ENCODE peak calls at places on chromosomes 3 and 15, in ten cellular contexts. T is pancreas; H is AG04450; W is CD8-positive, alpha-beta memory T cell; F is IMR-90; E is PC-3; Q is right cardiac atrium; L is heart right ventricle; Z is ovary; O is SJSA1. M is an unnamed sample.
A peak's percentile ranks its signal among the peaks of the same experiment; 100 is the strongest.

GRCh38 chr15:80015156-80015555 is 44.2 kb upstream of the BCL2A1 start:
- DNase-seq in T (no peak), H (no peak), W (no peak), F (no peak), E (no peak), Q (no peak), L (no peak), Z (no peak), O (no peak), M (no peak)

GRCh38 chr15:40397688-40398412 is 7.7 kb upstream of the IVD start:
- DNase-seq in T (no peak), H (no peak), W (no peak), F (no peak), E (no peak), Q (no peak), L (no peak), Z (no peak), O (no peak), M (no peak)

GRCh38 chr15:74130089-74130848 is at the start of gene ISLR2:
- DNase-seq in T (no peak), H (no peak), W (no peak), F (no peak), E (no peak), Q (no peak), L (no peak), Z (no peak), O (no peak), M (no peak)

GRCh38 chr15:86077070-86077469 is 2.6 kb upstream of the AGBL1 start:
- DNase-seq in T (no peak), H (no peak), W (no peak), F (no peak), E (no peak), Q (no peak), L (no peak), Z (no peak), O (no peak), M (no peak)

GRCh38 chr3:34056951-34057390 is 258.5 kb downstream of the PDCD6IP start:
- DNase-seq in T (no peak), H (no peak), W (no peak), F (peak; percentile 49), E (no peak), Q (no peak), L (no peak), Z (no peak), O (no peak), M (no peak)

GRCh38 chr3:144104146-144104545 is 132.5 kb downstream of the DIPK2A start:
- DNase-seq in T (no peak), H (no peak), W (no peak), F (no peak), E (no peak), Q (no peak), L (no peak), Z (no peak), O (no peak), M (no peak)

GRCh38 chr15:33098082-33099058 is 96.1 kb downstream of the FMN1 start:
- DNase-seq in T (no peak), H (no peak), W (no peak), F (peak; percentile 91), E (peak; percentile 95), Q (no peak), L (no peak), Z (no peak), O (peak; percentile 72), M (no peak)

GRCh38 chr3:177733936-177734335 is 536.7 kb upstream of the TBL1XR1 start:
- DNase-seq in T (no peak), H (no peak), W (no peak), F (no peak), E (no peak), Q (no peak), L (no peak), Z (no peak), O (no peak), M (no peak)

GRCh38 chr3:11982341-11982948 is 21.7 kb upstream of the SYN2 start:
- DNase-seq in T (no peak), H (no peak), W (no peak), F (no peak), E (no peak), Q (no peak), L (no peak), Z (no peak), O (no peak), M (no peak)

GRCh38 chr15:67859331-67859946 is 19.6 kb upstream of the RNU6-1 start:
- DNase-seq in T (peak; percentile 9), H (no peak), W (no peak), F (no peak), E (peak; percentile 20), Q (no peak), L (no peak), Z (no peak), O (no peak), M (no peak)

GRCh38 chr3:82641701-82642100 is 880.3 kb upstream of the GBE1 start:
- DNase-seq in T (no peak), H (no peak), W (no peak), F (no peak), E (peak; percentile 53), Q (no peak), L (no peak), Z (no peak), O (no peak), M (no peak)

GRCh38 chr3:109339186-109339585 is 1.8 kb upstream of the DPPA4 start:
- DNase-seq in T (no peak), H (no peak), W (no peak), F (no peak), E (no peak), Q (no peak), L (no peak), Z (no peak), O (no peak), M (no peak)

GRCh38 chr15:40594429-40594836 is 384 bp downstream of the KNL1 start:
- DNase-seq in T (peak; percentile 39), H (no peak), W (no peak), F (peak; percentile 16), E (peak; percentile 54), Q (peak; percentile 50), L (peak; percentile 51), Z (no peak), O (peak; percentile 77), M (peak; percentile 73)

GRCh38 chr15:91152896-91153581 is 53.0 kb downstream of the SV2B start:
- DNase-seq in T (no peak), H (no peak), W (no peak), F (no peak), E (no peak), Q (no peak), L (no peak), Z (no peak), O (no peak), M (no peak)

GRCh38 chr3:3177861-3178497 is 1.5 kb downstream of the CRBN start:
- DNase-seq in T (no peak), H (no peak), W (no peak), F (peak; percentile 12), E (peak; percentile 35), Q (no peak), L (no peak), Z (no peak), O (no peak), M (no peak)

GRCh38 chr3:31004025-31004678 is 109.7 kb upstream of the GADL1 start:
- DNase-seq in T (no peak), H (peak; percentile 72), W (no peak), F (peak; percentile 88), E (peak; percentile 52), Q (no peak), L (no peak), Z (no peak), O (peak; percentile 87), M (no peak)

GRCh38 chr3:83435173-83435572 is 1523.6 kb upstream of the CADM2 start:
- DNase-seq in T (no peak), H (no peak), W (no peak), F (no peak), E (no peak), Q (no peak), L (no peak), Z (no peak), O (no peak), M (no peak)

GRCh38 chr3:142276780-142277179 is 51.4 kb upstream of the GK5 start:
- DNase-seq in T (no peak), H (no peak), W (no peak), F (peak; percentile 67), E (no peak), Q (peak; percentile 19), L (no peak), Z (no peak), O (no peak), M (no peak)

DNA sequence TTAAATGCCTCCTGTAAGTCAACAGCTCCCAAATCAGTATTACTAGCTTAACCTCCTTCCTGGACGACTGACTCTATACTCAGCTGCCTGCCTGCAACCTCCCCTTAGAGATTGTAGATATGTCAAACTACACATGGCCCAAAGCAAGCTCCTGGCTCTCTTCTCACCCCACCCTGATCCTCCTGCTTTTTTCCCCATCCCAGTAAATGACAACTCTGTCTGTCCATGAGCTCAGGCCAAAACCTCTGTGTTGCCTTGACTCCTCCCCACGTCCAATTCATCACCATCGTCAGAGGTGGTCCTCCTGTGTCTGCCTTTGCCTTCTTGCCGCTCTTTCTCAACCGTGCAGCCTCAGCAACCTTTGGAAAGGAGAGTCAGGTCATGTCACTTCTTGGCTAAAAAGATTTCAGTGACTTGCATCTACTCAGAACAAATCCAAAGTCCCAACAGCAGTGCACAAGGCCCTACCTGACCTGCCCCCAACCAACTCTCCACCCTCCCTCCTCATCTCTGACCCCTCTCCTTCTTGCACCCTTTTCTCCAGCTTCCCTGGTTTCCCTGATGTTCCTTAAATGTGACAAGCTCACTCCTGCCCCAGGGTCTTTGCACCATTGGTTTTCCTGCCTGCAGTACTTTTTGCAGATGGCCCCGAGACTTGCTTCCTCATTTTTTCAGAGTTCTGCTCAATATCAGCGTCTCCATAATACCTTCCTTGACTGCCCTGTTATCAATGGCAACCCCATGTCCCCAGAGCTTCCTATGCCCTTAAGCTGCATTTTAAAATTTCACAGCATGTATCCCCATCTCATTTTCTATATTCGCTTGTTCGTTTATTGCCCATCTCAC is 52.8 kb downstream of the LSM3 start:
- DNase-seq in T (no peak), H (no peak), W (no peak), F (no peak), E (no peak), Q (no peak), L (no peak), Z (no peak), O (no peak), M (no peak)
- H3K27ac ChIP-seq in T (no peak overlapping the region), H (peak overlapping the region; percentile 42), W (peak overlapping the region; percentile 75), F (peak overlapping the region; percentile 83), E (peak overlapping the region; percentile 36), Q (no peak overlapping the region), L (no peak overlapping the region), Z (no peak overlapping the region), O (peak overlapping the region; percentile 49), M (no peak overlapping the region)

GRCh38 chr3:61331937-61332590 is 80.8 kb upstream of the FHIT start:
- DNase-seq in T (no peak), H (no peak), W (no peak), F (no peak), E (no peak), Q (no peak), L (no peak), Z (no peak), O (peak; percentile 52), M (no peak)
- H3K27ac ChIP-seq in T (no peak overlapping the region), H (no peak overlapping the region), W (no peak overlapping the region), F (no peak overlapping the region), E (no peak overlapping the region), Q (no peak overlapping the region), L (no peak overlapping the region), Z (no peak overlapping the region), O (peak overlapping the region; percentile 83), M (no peak overlapping the region)

GRCh38 chr3:113654851-113655250 is 41.6 kb downstream of the USF3 start:
- DNase-seq in T (no peak), H (no peak), W (no peak), F (no peak), E (no peak), Q (no peak), L (no peak), Z (no peak), O (no peak), M (no peak)
- H3K27ac ChIP-seq in T (no peak overlapping the region), H (no peak overlapping the region), W (no peak overlapping the region), F (no peak overlapping the region), E (no peak overlapping the region), Q (peak overlapping the region; percentile 58), L (peak overlapping the region; percentile 43), Z (no peak overlapping the region), O (no peak overlapping the region), M (no peak overlapping the region)

GRCh38 chr3:154904328-154904727 is 175.8 kb upstream of the MME start:
- DNase-seq in T (no peak), H (no peak), W (no peak), F (peak; percentile 54), E (peak; percentile 53), Q (no peak), L (no peak), Z (no peak), O (no peak), M (no peak)
- H3K27ac ChIP-seq in T (no peak overlapping the region), H (no peak overlapping the region), W (no peak overlapping the region), F (no peak overlapping the region), E (no peak overlapping the region), Q (no peak overlapping the region), L (no peak overlapping the region), Z (no peak overlapping the region), O (no peak overlapping the region), M (no peak overlapping the region)